ENCODE peak calls at places on chromosomes 5 and 9, in seven cellular contexts. F is stimulated activated CD8-positive, alpha-beta memory T cell treated with anti-CD3 and anti-CD28 coated beads, Interleukin-2, amount 100 ng/mL, for 48 hours; Z is mucosa of descending colon; V is ACHN; O is activated gamma-delta T cell treated with Interleukin-2 at 50 U/mL for 16 hours; M is effector memory CD4-positive, alpha-beta T cell; E is GM03348. C is an unnamed sample.

GRCh38 chr9:94700445-94700844 is 26.1 kb upstream of the AOPEP start:
- DNase-seq in Z (no peak), F (no peak), M (no peak), E (no peak), V (no peak), O (no peak), C (no peak)

GRCh38 chr5:123881791-123882244 is 369.8 kb downstream of the CSNK1G3 start:
- DNase-seq in M (no peak), E (peak), V (peak), F (no peak), Z (no peak), O (no peak), C (no peak)

GRCh38 chr5:110386782-110387181 is 339.7 kb downstream of the TMEM232 start:
- DNase-seq in F (no peak), O (no peak), V (peak), E (peak), Z (no peak), M (no peak), C (no peak)

GRCh38 chr9:89465726-89466308 is 32.1 kb downstream of the SEMA4D start:
- DNase-seq in Z (no peak), V (no peak), E (no peak), M (no peak), F (no peak), O (no peak), C (no peak)

GRCh38 chr5:72658767-72659540 is 151.7 kb upstream of the ZNF366 start:
- DNase-seq in F (no peak), V (no peak), Z (no peak), M (no peak), O (no peak), E (peak), C (no peak)

GRCh38 chr5:90182726-90183125 is 226.8 kb downstream of the CETN3 start:
- DNase-seq in E (no peak), M (no peak), O (no peak), V (no peak), F (no peak), Z (no peak), C (no peak)

GRCh38 chr5:16842916-16843315 is 93.2 kb downstream of the MYO10 start:
- DNase-seq in V (no peak), F (no peak), M (no peak), E (no peak), O (no peak), Z (no peak), C (no peak)

GRCh38 chr9:2778816-2779215 is 61.5 kb downstream of the KCNV2 start:
- DNase-seq in M (no peak), F (no peak), O (no peak), V (no peak), E (no peak), Z (no peak), C (no peak)

GRCh38 chr5:58056546-58056945 is 403.3 kb downstream of the PLK2 start:
- DNase-seq in O (no peak), Z (peak), F (no peak), M (no peak), V (no peak), E (no peak), C (no peak)

GRCh38 chr9:22657713-22658112 is 211.1 kb downstream of the DMRTA1 start:
- DNase-seq in E (no peak), Z (no peak), M (no peak), F (no peak), V (no peak), O (no peak), C (no peak)

GRCh38 chr9:114894206-114894605 is 36.2 kb downstream of the TNFSF8 start:
- DNase-seq in V (no peak), Z (no peak), F (no peak), E (no peak), M (no peak), O (no peak), C (no peak)

GRCh38 chr9:71506821-71507220 is 261.5 kb downstream of the CEMIP2 start:
- DNase-seq in V (peak), Z (peak), E (peak), M (no peak), O (no peak), F (no peak), C (no peak)

GRCh38 chr5:96016216-96016615 is 54.6 kb upstream of the ELL2 start:
- DNase-seq in Z (no peak), E (no peak), F (no peak), O (no peak), M (no peak), V (no peak), C (no peak)

GRCh38 chr5:113232246-113232645 is 202.5 kb downstream of the TSSK1B start:
- DNase-seq in Z (no peak), O (no peak), V (no peak), F (no peak), E (peak), M (no peak), C (no peak)

GRCh38 chr5:95863383-95863757 is 40.8 kb upstream of the GLRX start:
- DNase-seq in F (no peak), Z (peak), E (peak), O (no peak), M (no peak), V (no peak), C (no peak)

C was measured in GM13977.